ENCODE peak calls at places on chromosome 1, in nine cellular contexts. D is activated naive CD8-positive, alpha-beta T cell treated with anti-CD3 and anti-CD28 coated beads, Interleukin-2, amount 50 U/mL, for 24 hours; P is iPS DF 19.7; S is NCI-H1436 treated with DMSO at 0.1 percent for 48 hours; F is M059J; E is CD8-positive, alpha-beta memory T cell; I is stimulated activated CD4-positive, alpha-beta T cell treated with anti-CD3 and anti-CD28 coated beads, Interleukin-15, amount 100 ng/mL, for 24 hours; N is astrocyte of the cerebellum; G is NCI-H774. Q is an unnamed sample.

GRCh38 chr1:219174672-219175564 is 1.2 kb downstream of the LYPLAL1 start:
- DNase-seq in P (no peak), F (peak; percentile 90), N (peak; percentile 94), D (peak; percentile 10), E (no peak), I (no peak), G (no peak), S (no peak), Q (peak; percentile 60)

GRCh38 chr1:91783423-91784162 is 102.4 kb downstream of the TGFBR3 start:
- DNase-seq in E (no peak), P (no peak), D (no peak), N (peak; percentile 62), I (no peak), S (no peak), F (peak; percentile 55), G (no peak), Q (no peak)

GRCh38 chr1:7401814-7402547 is 369.1 kb upstream of the VAMP3 start:
- DNase-seq in N (peak; percentile 95), S (no peak), G (no peak), P (no peak), I (no peak), E (no peak), F (peak; percentile 100), D (no peak), Q (peak; percentile 98)

GRCh38 chr1:116929961-116930592 is 20.4 kb downstream of the PTGFRN start:
- DNase-seq in I (no peak), E (no peak), N (no peak), G (no peak), F (no peak), P (no peak), D (no peak), S (no peak), Q (no peak)

GRCh38 chr1:13583592-13583963 is at the start of gene PDPN:
- DNase-seq in S (no peak), P (no peak), I (no peak), F (no peak), D (no peak), G (no peak), E (no peak), N (no peak), Q (no peak)

GRCh38 chr1:98088361-98088760 is 167.5 kb upstream of the DPYD start:
- DNase-seq in G (no peak), F (no peak), D (no peak), P (no peak), S (no peak), E (no peak), I (no peak), N (no peak), Q (no peak)

GRCh38 chr1:32184639-32185038 is 5.2 kb downstream of the TXLNA start:
- DNase-seq in N (no peak), G (no peak), F (no peak), I (no peak), P (no peak), E (no peak), D (no peak), S (no peak), Q (no peak)

GRCh38 chr1:62508187-62508758 is 71.4 kb downstream of the USP1 start:
- DNase-seq in D (no peak), P (no peak), E (no peak), G (no peak), S (no peak), F (peak; percentile 56), I (no peak), N (peak; percentile 24), Q (no peak)

GRCh38 chr1:218660678-218661053 is 315.5 kb downstream of the TGFB2 start:
- DNase-seq in P (no peak), E (no peak), I (no peak), S (no peak), G (no peak), F (peak; percentile 93), D (no peak), N (peak; percentile 47), Q (peak; percentile 58)

GRCh38 chr1:245587435-245588105 is 432.8 kb downstream of the KIF26B start:
- DNase-seq in E (no peak), N (no peak), D (no peak), S (no peak), P (no peak), G (no peak), F (no peak), I (no peak), Q (no peak)

GRCh38 chr1:150622219-150622975 is 7.0 kb downstream of the ENSA start:
- DNase-seq in N (no peak), E (no peak), D (no peak), I (no peak), S (no peak), P (no peak), F (no peak), G (no peak), Q (no peak)

GRCh38 chr1:44587796-44588460 is 86.4 kb downstream of the TMEM53 start:
- DNase-seq in G (no peak), N (no peak), D (no peak), F (no peak), I (no peak), P (no peak), E (no peak), S (no peak), Q (no peak)

GRCh38 chr1:95236784-95237575 is 3.0 kb downstream of the RWDD3 start:
- DNase-seq in E (no peak), P (no peak), S (no peak), N (no peak), D (no peak), G (no peak), I (no peak), F (no peak), Q (peak; percentile 12)

GRCh38 chr1:216815239-216815955 is 92.2 kb upstream of the ESRRG start:
- DNase-seq in P (no peak), D (no peak), N (no peak), E (no peak), G (no peak), S (peak; percentile 81), I (no peak), F (no peak), Q (no peak)

GRCh38 chr1:58724483-58724882 is 24.6 kb upstream of the MYSM1 start:
- DNase-seq in E (no peak), F (no peak), P (no peak), I (no peak), G (no peak), N (no peak), S (no peak), D (no peak), Q (no peak)

GRCh38 chr1:206725053-206725963 is 40.6 kb downstream of the MAPKAPK2 start:
- DNase-seq in F (peak; percentile 52), N (no peak), G (no peak), P (no peak), E (peak; percentile 49), D (peak; percentile 71), S (no peak), I (peak; percentile 79), Q (no peak)

GRCh38 chr1:202134645-202135172 is 9.8 kb downstream of the ARL8A start:
- DNase-seq in S (no peak), E (no peak), I (no peak), G (no peak), N (no peak), F (no peak), P (no peak), D (no peak), Q (no peak)

GRCh38 chr1:101235696-101236545 is 898 bp upstream of the S1PR1 start:
- DNase-seq in S (no peak), D (peak; percentile 70), I (peak; percentile 84), N (no peak), G (no peak), P (no peak), F (peak; percentile 49), E (peak; percentile 52), Q (no peak)

GRCh38 chr1:16628361-16629111 is 15.2 kb upstream of the NBPF1 start:
- DNase-seq in P (no peak), G (no peak), F (no peak), D (no peak), S (no peak), E (no peak), N (no peak), I (no peak), Q (no peak)

GRCh38 chr1:210828996-210829596 is 304.9 kb downstream of the KCNH1 start:
- DNase-seq in I (no peak), D (no peak), G (no peak), P (no peak), F (peak; percentile 67), E (no peak), N (no peak), S (no peak), Q (no peak)

GRCh38 chr1:6475381-6476133 is 9.6 kb upstream of the TNFRSF25 start:
- DNase-seq in I (peak; percentile 82), S (no peak), E (peak; percentile 68), P (no peak), N (no peak), G (no peak), D (peak; percentile 78), F (peak; percentile 37), Q (no peak)

GRCh38 chr1:25590096-25590824 is 26.3 kb upstream of the MAN1C1 start:
- DNase-seq in G (no peak), F (peak; percentile 18), S (no peak), N (no peak), D (no peak), P (no peak), E (no peak), I (no peak), Q (no peak)

Q was measured in GM04503.